ENCODE peak calls at places on chromosome 7, in five cellular contexts. O, N, E, P and S are unnamed samples.

GRCh38 chr7:5546626-5547025 is 123.0 kb upstream of the TNRC18 start:
- DNase-seq in O (no peak), N (no peak), E (no peak), P (no peak), S (no peak)

GRCh38 chr7:106126170-106126938 is 14.2 kb upstream of the SYPL1 start:
- DNase-seq in O (no peak), N (no peak), E (no peak), P (peak; percentile 65), S (no peak)

GRCh38 chr7:126574276-126574675 is 678.5 kb downstream of the GRM8 start:
- DNase-seq in O (no peak), N (no peak), E (no peak), P (no peak), S (no peak)

GRCh38 chr7:137325927-137326326 is 17.6 kb downstream of the PTN start:
- DNase-seq in O (no peak), N (no peak), E (no peak), P (no peak), S (no peak)

GRCh38 chr7:130380121-130380860 is at the start of gene CPA1:
- DNase-seq in O (no peak), N (no peak), E (no peak), P (no peak), S (no peak)

GRCh38 chr7:24812313-24812945 is 55.2 kb upstream of the GSDME start:
- DNase-seq in O (peak; percentile 42), N (peak; percentile 36), E (peak; percentile 60), P (peak; percentile 57), S (peak; percentile 46)

GRCh38 chr7:128841171-128841690 is 11.0 kb downstream of the FLNC start:
- DNase-seq in O (no peak), N (no peak), E (peak; percentile 19), P (no peak), S (no peak)

GRCh38 chr7:90708841-90709317 is 112.8 kb downstream of the CDK14 start:
- DNase-seq in O (no peak), N (no peak), E (no peak), P (peak; percentile 71), S (peak; percentile 43)

GRCh38 chr7:143492043-143492471 is 14.4 kb downstream of the TAS2R41 start:
- DNase-seq in O (no peak), N (no peak), E (no peak), P (peak; percentile 57), S (no peak)

GRCh38 chr7:64628192-64628591 is 37.7 kb upstream of the ZNF107 start:
- DNase-seq in O (no peak), N (no peak), E (no peak), P (peak; percentile 30), S (no peak)

GRCh38 chr7:84372155-84372621 is 177.6 kb upstream of the SEMA3A start:
- DNase-seq in O (no peak), N (no peak), E (no peak), P (no peak), S (no peak)